ENCODE peak calls at places on chromosomes 1 and 21, in ten cellular contexts. One of them, this sample, is unnamed.

GRCh38 chr1:184636156-184636448 is 118.6 kb downstream of the EDEM3 start:
- DNase-seq in ovary: no peak
- DNase-seq in fibroblast of lung: no peak
- DNase-seq in IMR-90: no peak
- DNase-seq in progenitor cell of endocrine pancreas: no peak
- DNase-seq in transverse colon: no peak
- DNase-seq in dorsolateral prefrontal cortex: no peak
- DNase-seq in astrocyte of the spinal cord: no peak
- DNase-seq in B cell: no peak
- DNase-seq in RWPE1: no peak
- DNase-seq in this sample: no peak

GRCh38 chr1:200090252-200091159 is 63.0 kb downstream of the NR5A2 start:
- DNase-seq in ovary: no peak
- DNase-seq in fibroblast of lung: peak; percentile 19
- DNase-seq in IMR-90: peak; percentile 8
- DNase-seq in progenitor cell of endocrine pancreas: no peak
- DNase-seq in transverse colon: no peak
- DNase-seq in dorsolateral prefrontal cortex: no peak
- DNase-seq in astrocyte of the spinal cord: no peak
- DNase-seq in B cell: no peak
- DNase-seq in RWPE1: no peak
- DNase-seq in this sample: no peak

GRCh38 chr1:41358152-41358937 is 2.9 kb upstream of the FOXO6 start:
- DNase-seq in ovary: no peak
- DNase-seq in fibroblast of lung: peak; percentile 50
- DNase-seq in IMR-90: no peak
- DNase-seq in progenitor cell of endocrine pancreas: no peak
- DNase-seq in transverse colon: no peak
- DNase-seq in dorsolateral prefrontal cortex: no peak
- DNase-seq in astrocyte of the spinal cord: no peak
- DNase-seq in B cell: peak; percentile 20
- DNase-seq in RWPE1: no peak
- DNase-seq in this sample: peak; percentile 11

GRCh38 chr1:181936768-181937581 is 124.5 kb downstream of the ZNF648 start:
- DNase-seq in ovary: no peak
- DNase-seq in fibroblast of lung: peak; percentile 10
- DNase-seq in IMR-90: no peak
- DNase-seq in progenitor cell of endocrine pancreas: peak; percentile 68
- DNase-seq in transverse colon: peak; percentile 34
- DNase-seq in dorsolateral prefrontal cortex: no peak
- DNase-seq in astrocyte of the spinal cord: no peak
- DNase-seq in B cell: no peak
- DNase-seq in RWPE1: peak; percentile 61
- DNase-seq in this sample: no peak

GRCh38 chr21:26185446-26185845 is 14.9 kb upstream of the APP start:
- DNase-seq in ovary: no peak
- DNase-seq in fibroblast of lung: no peak
- DNase-seq in IMR-90: no peak
- DNase-seq in progenitor cell of endocrine pancreas: no peak
- DNase-seq in transverse colon: no peak
- DNase-seq in dorsolateral prefrontal cortex: no peak
- DNase-seq in astrocyte of the spinal cord: no peak
- DNase-seq in B cell: no peak
- DNase-seq in RWPE1: no peak
- DNase-seq in this sample: no peak

GRCh38 chr1:220775238-220775853 is 11.4 kb upstream of the MTARC1 start:
- DNase-seq in ovary: peak; percentile 49
- DNase-seq in fibroblast of lung: no peak
- DNase-seq in IMR-90: no peak
- DNase-seq in progenitor cell of endocrine pancreas: no peak
- DNase-seq in transverse colon: peak; percentile 59
- DNase-seq in dorsolateral prefrontal cortex: no peak
- DNase-seq in astrocyte of the spinal cord: peak; percentile 31
- DNase-seq in B cell: no peak
- DNase-seq in RWPE1: peak; percentile 37
- DNase-seq in this sample: no peak

GRCh38 chr1:232589111-232589808 is 40.7 kb downstream of the SIPA1L2 start:
- DNase-seq in ovary: no peak
- DNase-seq in fibroblast of lung: no peak
- DNase-seq in IMR-90: no peak
- DNase-seq in progenitor cell of endocrine pancreas: no peak
- DNase-seq in transverse colon: no peak
- DNase-seq in dorsolateral prefrontal cortex: no peak
- DNase-seq in astrocyte of the spinal cord: no peak
- DNase-seq in B cell: no peak
- DNase-seq in RWPE1: no peak
- DNase-seq in this sample: no peak

GRCh38 chr1:202168861-202169260 is 8.5 kb upstream of the PTPN7 start:
- DNase-seq in ovary: no peak
- DNase-seq in fibroblast of lung: no peak
- DNase-seq in IMR-90: no peak
- DNase-seq in progenitor cell of endocrine pancreas: no peak
- DNase-seq in transverse colon: no peak
- DNase-seq in dorsolateral prefrontal cortex: no peak
- DNase-seq in astrocyte of the spinal cord: no peak
- DNase-seq in B cell: no peak
- DNase-seq in RWPE1: no peak
- DNase-seq in this sample: no peak

GRCh38 chr1:168476588-168477379 is 67.0 kb downstream of the XCL2 start:
- DNase-seq in ovary: no peak
- DNase-seq in fibroblast of lung: no peak
- DNase-seq in IMR-90: no peak
- DNase-seq in progenitor cell of endocrine pancreas: no peak
- DNase-seq in transverse colon: no peak
- DNase-seq in dorsolateral prefrontal cortex: no peak
- DNase-seq in astrocyte of the spinal cord: no peak
- DNase-seq in B cell: no peak
- DNase-seq in RWPE1: peak; percentile 64
- DNase-seq in this sample: no peak

GRCh38 chr1:55143686-55144085 is 71.5 kb downstream of the USP24 start:
- DNase-seq in ovary: no peak
- DNase-seq in fibroblast of lung: no peak
- DNase-seq in IMR-90: no peak
- DNase-seq in progenitor cell of endocrine pancreas: no peak
- DNase-seq in transverse colon: no peak
- DNase-seq in dorsolateral prefrontal cortex: no peak
- DNase-seq in astrocyte of the spinal cord: no peak
- DNase-seq in B cell: no peak
- DNase-seq in RWPE1: no peak
- DNase-seq in this sample: no peak

DNA sequence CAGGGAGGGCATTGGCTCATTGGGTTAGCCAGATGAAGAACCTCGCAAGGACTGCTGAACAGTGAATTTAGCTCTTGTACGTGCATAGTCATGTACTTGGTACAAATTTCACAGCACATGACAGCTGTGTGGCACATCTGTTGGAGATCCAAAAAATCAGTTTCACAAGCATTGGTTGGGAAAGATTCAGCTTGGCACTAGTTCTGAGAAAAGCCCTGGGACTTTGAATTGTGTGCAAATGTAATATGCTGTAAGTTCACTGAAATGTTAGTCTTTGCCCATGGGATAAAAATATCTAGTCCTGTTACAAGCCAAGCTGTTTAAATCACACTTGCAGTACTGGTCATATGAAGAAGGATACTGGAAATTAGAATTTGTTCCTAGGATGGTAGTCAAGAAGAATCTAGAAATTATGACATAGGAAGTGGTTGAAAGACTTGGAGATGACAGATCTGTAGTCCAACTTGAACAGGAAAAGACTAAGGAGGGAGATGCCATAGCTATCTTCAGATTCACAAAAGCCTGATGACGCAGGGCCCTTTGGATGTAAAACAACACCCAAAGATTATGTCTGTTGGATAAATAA is 19.2 kb downstream of the LAMC2 start:
- DNase-seq in ovary: no peak
- DNase-seq in fibroblast of lung: peak; percentile 46
- DNase-seq in IMR-90: peak; percentile 89
- DNase-seq in progenitor cell of endocrine pancreas: no peak
- DNase-seq in transverse colon: no peak
- DNase-seq in dorsolateral prefrontal cortex: no peak
- DNase-seq in astrocyte of the spinal cord: no peak
- DNase-seq in B cell: no peak
- DNase-seq in RWPE1: no peak
- DNase-seq in this sample: no peak
- TF ChIP-seq CTCF in ovary: no peak
- TF ChIP-seq CTCF in fibroblast of lung: no peak
- TF ChIP-seq CTCF in IMR-90: no peak
- TF ChIP-seq CTCF in progenitor cell of endocrine pancreas: no peak
- TF ChIP-seq CTCF in transverse colon: no peak
- TF ChIP-seq CTCF in dorsolateral prefrontal cortex: no peak
- TF ChIP-seq CTCF in astrocyte of the spinal cord: no peak
- TF ChIP-seq CTCF in B cell: no peak
- TF ChIP-seq CTCF in RWPE1: no peak
- TF ChIP-seq CTCF in this sample: no peak

DNA sequence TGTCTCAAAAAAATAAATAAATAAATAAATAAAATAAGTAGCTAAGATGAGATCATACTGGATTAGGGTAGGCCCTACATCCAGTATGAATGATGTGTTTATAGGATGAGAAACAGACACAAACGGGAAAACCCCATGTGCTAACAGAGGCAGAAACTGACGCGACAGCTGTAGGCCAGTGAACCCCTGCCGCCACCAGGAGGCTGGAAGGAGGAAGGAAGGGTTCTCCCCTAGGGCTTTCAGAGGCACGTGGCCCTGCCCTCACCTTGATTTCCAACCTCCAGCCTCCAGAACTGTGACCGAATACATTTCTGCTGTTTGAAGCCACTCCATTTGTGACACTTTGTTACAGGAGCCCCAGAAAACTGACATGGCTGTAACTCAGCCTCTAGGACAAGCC is 38.5 kb downstream of the CHD5 start:
- DNase-seq in ovary: no peak
- DNase-seq in fibroblast of lung: no peak
- DNase-seq in IMR-90: no peak
- DNase-seq in progenitor cell of endocrine pancreas: no peak
- DNase-seq in transverse colon: no peak
- DNase-seq in dorsolateral prefrontal cortex: no peak
- DNase-seq in astrocyte of the spinal cord: no peak
- DNase-seq in B cell: no peak
- DNase-seq in RWPE1: no peak
- DNase-seq in this sample: no peak
- TF ChIP-seq CTCF in ovary: no peak
- TF ChIP-seq CTCF in fibroblast of lung: no peak
- TF ChIP-seq CTCF in IMR-90: no peak
- TF ChIP-seq CTCF in progenitor cell of endocrine pancreas: peak; percentile 20
- TF ChIP-seq CTCF in transverse colon: no peak
- TF ChIP-seq CTCF in dorsolateral prefrontal cortex: no peak
- TF ChIP-seq CTCF in astrocyte of the spinal cord: no peak
- TF ChIP-seq CTCF in B cell: no peak
- TF ChIP-seq CTCF in RWPE1: no peak
- TF ChIP-seq CTCF in this sample: no peak

GRCh38 chr1:212916395-212917133 is 33.8 kb upstream of the VASH2 start:
- DNase-seq in ovary: peak; percentile 47
- DNase-seq in fibroblast of lung: peak; percentile 63
- DNase-seq in IMR-90: peak; percentile 22
- DNase-seq in progenitor cell of endocrine pancreas: no peak
- DNase-seq in transverse colon: peak; percentile 19
- DNase-seq in dorsolateral prefrontal cortex: peak; percentile 41
- DNase-seq in astrocyte of the spinal cord: peak; percentile 25
- DNase-seq in B cell: no peak
- DNase-seq in RWPE1: no peak
- DNase-seq in this sample: no peak

GRCh38 chr1:212917858-212918257 is 32.5 kb upstream of the VASH2 start:
- DNase-seq in ovary: no peak
- DNase-seq in fibroblast of lung: no peak
- DNase-seq in IMR-90: no peak
- DNase-seq in progenitor cell of endocrine pancreas: no peak
- DNase-seq in transverse colon: no peak
- DNase-seq in dorsolateral prefrontal cortex: no peak
- DNase-seq in astrocyte of the spinal cord: no peak
- DNase-seq in B cell: no peak
- DNase-seq in RWPE1: no peak
- DNase-seq in this sample: no peak

GRCh38 chr1:212914789-212915188 is 35.6 kb upstream of the VASH2 start:
- DNase-seq in ovary: no peak
- DNase-seq in fibroblast of lung: no peak
- DNase-seq in IMR-90: no peak
- DNase-seq in progenitor cell of endocrine pancreas: no peak
- DNase-seq in transverse colon: no peak
- DNase-seq in dorsolateral prefrontal cortex: no peak
- DNase-seq in astrocyte of the spinal cord: no peak
- DNase-seq in B cell: no peak
- DNase-seq in RWPE1: no peak
- DNase-seq in this sample: no peak

GRCh38 chr1:212917134-212917485 is 33.2 kb upstream of the VASH2 start:
- DNase-seq in ovary: no peak
- DNase-seq in fibroblast of lung: no peak
- DNase-seq in IMR-90: no peak
- DNase-seq in progenitor cell of endocrine pancreas: no peak
- DNase-seq in transverse colon: no peak
- DNase-seq in dorsolateral prefrontal cortex: no peak
- DNase-seq in astrocyte of the spinal cord: no peak
- DNase-seq in B cell: no peak
- DNase-seq in RWPE1: no peak
- DNase-seq in this sample: no peak

DNA sequence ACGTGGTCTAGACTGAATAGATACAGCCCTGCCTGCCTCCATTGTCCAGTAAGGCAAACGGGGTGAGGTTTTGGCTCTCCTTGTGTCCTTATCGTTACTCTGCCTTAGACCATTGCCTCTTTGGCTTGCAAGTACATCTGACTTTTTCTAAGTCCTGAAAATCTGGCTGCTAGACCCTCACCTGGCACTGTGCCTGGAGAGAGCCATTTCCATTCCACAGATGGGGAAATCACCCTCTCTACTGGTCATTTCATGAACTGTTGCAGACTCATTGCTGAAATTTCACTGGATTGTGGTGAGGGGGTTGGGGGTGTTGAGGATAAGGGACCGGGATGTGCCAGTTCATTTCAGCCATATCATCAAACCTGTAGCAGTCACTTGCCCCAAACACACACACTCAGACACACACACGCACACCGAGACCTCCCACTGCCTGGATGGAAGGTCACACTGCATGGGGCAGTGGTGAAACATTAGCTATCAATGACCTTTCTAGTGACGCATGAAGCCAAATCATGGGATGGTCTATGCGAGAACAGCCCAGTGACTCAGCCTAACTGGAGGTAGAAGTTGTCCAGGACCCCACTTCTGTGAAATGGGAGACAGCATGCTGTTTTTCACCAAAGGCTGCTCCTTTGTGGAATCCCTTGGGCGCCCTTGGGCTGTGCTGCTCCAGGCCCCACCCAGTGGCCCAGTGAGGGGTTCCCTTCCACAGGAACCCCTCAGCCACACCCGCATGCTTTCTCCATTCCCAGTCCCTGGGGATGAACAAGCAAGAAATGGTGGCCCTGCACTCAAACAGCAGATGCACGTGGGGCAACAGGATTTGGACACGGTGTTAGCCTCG is 34.9 kb upstream of the VASH2 start:
- DNase-seq in ovary: peak; percentile 55
- DNase-seq in fibroblast of lung: peak; percentile 51
- DNase-seq in IMR-90: peak; percentile 87
- DNase-seq in progenitor cell of endocrine pancreas: no peak
- DNase-seq in transverse colon: no peak
- DNase-seq in dorsolateral prefrontal cortex: no peak
- DNase-seq in astrocyte of the spinal cord: peak; percentile 54
- DNase-seq in B cell: no peak
- DNase-seq in RWPE1: no peak
- DNase-seq in this sample: no peak
- TF ChIP-seq CTCF in ovary: no peak
- TF ChIP-seq CTCF in fibroblast of lung: peak; percentile 41
- TF ChIP-seq CTCF in IMR-90: peak; percentile 52
- TF ChIP-seq CTCF in progenitor cell of endocrine pancreas: peak; percentile 42
- TF ChIP-seq CTCF in transverse colon: peak; percentile 32
- TF ChIP-seq CTCF in dorsolateral prefrontal cortex: peak; percentile 16
- TF ChIP-seq CTCF in astrocyte of the spinal cord: peak; percentile 52
- TF ChIP-seq CTCF in B cell: no peak
- TF ChIP-seq CTCF in RWPE1: no peak
- TF ChIP-seq CTCF in this sample: no peak

GRCh38 chr1:112359961-112360767 is 35.9 kb upstream of the CTTNBP2NL start:
- DNase-seq in ovary: peak; percentile 72
- DNase-seq in fibroblast of lung: peak; percentile 75
- DNase-seq in IMR-90: peak; percentile 71
- DNase-seq in progenitor cell of endocrine pancreas: no peak
- DNase-seq in transverse colon: peak; percentile 79
- DNase-seq in dorsolateral prefrontal cortex: no peak
- DNase-seq in astrocyte of the spinal cord: peak; percentile 50
- DNase-seq in B cell: no peak
- DNase-seq in RWPE1: peak; percentile 18
- DNase-seq in this sample: no peak
- TF ChIP-seq CTCF in ovary: peak; percentile 19
- TF ChIP-seq CTCF in fibroblast of lung: no peak
- TF ChIP-seq CTCF in IMR-90: no peak
- TF ChIP-seq CTCF in progenitor cell of endocrine pancreas: no peak
- TF ChIP-seq CTCF in transverse colon: no peak
- TF ChIP-seq CTCF in dorsolateral prefrontal cortex: no peak
- TF ChIP-seq CTCF in astrocyte of the spinal cord: no peak
- TF ChIP-seq CTCF in B cell: no peak
- TF ChIP-seq CTCF in RWPE1: no peak
- TF ChIP-seq CTCF in this sample: no peak

This sample was measured in natural killer cell.